ENCODE peak calls at places on chromosomes 13 and 19, in nine cellular contexts. One of them, this sample, is unnamed.

GRCh38 chr13:49584771-49585182 is 581 bp downstream of the RCBTB1 start:
- DNase-seq in left ventricle myocardium inferior: no peak
- DNase-seq in stimulated activated naive CD4-positive, alpha-beta T cell: no peak
- DNase-seq in glutamatergic neuron: no peak
- DNase-seq in DMS53: peak; percentile 35
- DNase-seq in T-helper 1 cell: no peak
- DNase-seq in NCI-H1092 treated with DMSO at 0.1 percent for 48 hours: no peak
- DNase-seq in AG20443: peak; percentile 14
- DNase-seq in M059J: peak; percentile 21
- DNase-seq in this sample: no peak

GRCh38 chr19:46629546-46630025 is 4.7 kb upstream of the PTGIR start:
- DNase-seq in left ventricle myocardium inferior: no peak
- DNase-seq in stimulated activated naive CD4-positive, alpha-beta T cell: no peak
- DNase-seq in glutamatergic neuron: no peak
- DNase-seq in DMS53: peak; percentile 19
- DNase-seq in T-helper 1 cell: no peak
- DNase-seq in NCI-H1092 treated with DMSO at 0.1 percent for 48 hours: no peak
- DNase-seq in AG20443: no peak
- DNase-seq in M059J: no peak
- DNase-seq in this sample: peak; percentile 60

GRCh38 chr19:35938282-35939224 is 2.4 kb downstream of the LRFN3 start:
- DNase-seq in left ventricle myocardium inferior: no peak
- DNase-seq in stimulated activated naive CD4-positive, alpha-beta T cell: no peak
- DNase-seq in glutamatergic neuron: no peak
- DNase-seq in DMS53: no peak
- DNase-seq in T-helper 1 cell: no peak
- DNase-seq in NCI-H1092 treated with DMSO at 0.1 percent for 48 hours: no peak
- DNase-seq in AG20443: no peak
- DNase-seq in M059J: no peak
- DNase-seq in this sample: no peak

GRCh38 chr13:110047511-110047910 is 259.4 kb downstream of the COL4A1 start:
- DNase-seq in left ventricle myocardium inferior: peak; percentile 81
- DNase-seq in stimulated activated naive CD4-positive, alpha-beta T cell: no peak
- DNase-seq in glutamatergic neuron: no peak
- DNase-seq in DMS53: peak; percentile 79
- DNase-seq in T-helper 1 cell: no peak
- DNase-seq in NCI-H1092 treated with DMSO at 0.1 percent for 48 hours: peak; percentile 99
- DNase-seq in AG20443: no peak
- DNase-seq in M059J: peak; percentile 86
- DNase-seq in this sample: peak; percentile 47

GRCh38 chr19:6752257-6753177 is 13.0 kb downstream of the TRIP10 start:
- DNase-seq in left ventricle myocardium inferior: no peak
- DNase-seq in stimulated activated naive CD4-positive, alpha-beta T cell: no peak
- DNase-seq in glutamatergic neuron: peak; percentile 32
- DNase-seq in DMS53: no peak
- DNase-seq in T-helper 1 cell: no peak
- DNase-seq in NCI-H1092 treated with DMSO at 0.1 percent for 48 hours: no peak
- DNase-seq in AG20443: no peak
- DNase-seq in M059J: no peak
- DNase-seq in this sample: peak; percentile 44

GRCh38 chr19:40348961-40349507 is 539 bp downstream of the PLD3 start:
- DNase-seq in left ventricle myocardium inferior: no peak
- DNase-seq in stimulated activated naive CD4-positive, alpha-beta T cell: no peak
- DNase-seq in glutamatergic neuron: no peak
- DNase-seq in DMS53: peak; percentile 78
- DNase-seq in T-helper 1 cell: peak; percentile 28
- DNase-seq in NCI-H1092 treated with DMSO at 0.1 percent for 48 hours: peak; percentile 20
- DNase-seq in AG20443: peak; percentile 70
- DNase-seq in M059J: peak; percentile 37
- DNase-seq in this sample: no peak

GRCh38 chr13:46345866-46346265 is 41.2 kb downstream of the RUBCNL start:
- DNase-seq in left ventricle myocardium inferior: no peak
- DNase-seq in stimulated activated naive CD4-positive, alpha-beta T cell: no peak
- DNase-seq in glutamatergic neuron: no peak
- DNase-seq in DMS53: no peak
- DNase-seq in T-helper 1 cell: no peak
- DNase-seq in NCI-H1092 treated with DMSO at 0.1 percent for 48 hours: no peak
- DNase-seq in AG20443: no peak
- DNase-seq in M059J: no peak
- DNase-seq in this sample: no peak

GRCh38 chr13:80211573-80211972 is 129.4 kb downstream of the SPRY2 start:
- DNase-seq in left ventricle myocardium inferior: no peak
- DNase-seq in stimulated activated naive CD4-positive, alpha-beta T cell: no peak
- DNase-seq in glutamatergic neuron: no peak
- DNase-seq in DMS53: no peak
- DNase-seq in T-helper 1 cell: no peak
- DNase-seq in NCI-H1092 treated with DMSO at 0.1 percent for 48 hours: no peak
- DNase-seq in AG20443: no peak
- DNase-seq in M059J: no peak
- DNase-seq in this sample: no peak

GRCh38 chr19:14473915-14474578 is 1.1 kb downstream of the PTGER1 start:
- DNase-seq in left ventricle myocardium inferior: no peak
- DNase-seq in stimulated activated naive CD4-positive, alpha-beta T cell: no peak
- DNase-seq in glutamatergic neuron: peak; percentile 61
- DNase-seq in DMS53: peak; percentile 83
- DNase-seq in T-helper 1 cell: no peak
- DNase-seq in NCI-H1092 treated with DMSO at 0.1 percent for 48 hours: no peak
- DNase-seq in AG20443: peak; percentile 53
- DNase-seq in M059J: peak; percentile 32
- DNase-seq in this sample: no peak

GRCh38 chr19:18774107-18774506 is 17.0 kb downstream of the COMP start:
- DNase-seq in left ventricle myocardium inferior: no peak
- DNase-seq in stimulated activated naive CD4-positive, alpha-beta T cell: no peak
- DNase-seq in glutamatergic neuron: no peak
- DNase-seq in DMS53: no peak
- DNase-seq in T-helper 1 cell: no peak
- DNase-seq in NCI-H1092 treated with DMSO at 0.1 percent for 48 hours: no peak
- DNase-seq in AG20443: no peak
- DNase-seq in M059J: no peak
- DNase-seq in this sample: no peak

GRCh38 chr13:67076378-67076777 is 153.8 kb downstream of the PCDH9 start:
- DNase-seq in left ventricle myocardium inferior: no peak
- DNase-seq in stimulated activated naive CD4-positive, alpha-beta T cell: no peak
- DNase-seq in glutamatergic neuron: no peak
- DNase-seq in DMS53: no peak
- DNase-seq in T-helper 1 cell: no peak
- DNase-seq in NCI-H1092 treated with DMSO at 0.1 percent for 48 hours: no peak
- DNase-seq in AG20443: no peak
- DNase-seq in M059J: no peak
- DNase-seq in this sample: no peak

GRCh38 chr13:38766799-38767198 is 79.9 kb downstream of the FREM2 start:
- DNase-seq in left ventricle myocardium inferior: no peak
- DNase-seq in stimulated activated naive CD4-positive, alpha-beta T cell: no peak
- DNase-seq in glutamatergic neuron: no peak
- DNase-seq in DMS53: no peak
- DNase-seq in T-helper 1 cell: no peak
- DNase-seq in NCI-H1092 treated with DMSO at 0.1 percent for 48 hours: no peak
- DNase-seq in AG20443: no peak
- DNase-seq in M059J: no peak
- DNase-seq in this sample: no peak

GRCh38 chr13:42575938-42576337 is 2.0 kb downstream of the TNFSF11 start:
- DNase-seq in left ventricle myocardium inferior: no peak
- DNase-seq in stimulated activated naive CD4-positive, alpha-beta T cell: no peak
- DNase-seq in glutamatergic neuron: no peak
- DNase-seq in DMS53: no peak
- DNase-seq in T-helper 1 cell: no peak
- DNase-seq in NCI-H1092 treated with DMSO at 0.1 percent for 48 hours: no peak
- DNase-seq in AG20443: no peak
- DNase-seq in M059J: no peak
- DNase-seq in this sample: no peak

GRCh38 chr13:99425485-99426341 is 75.6 kb upstream of the TM9SF2 start:
- DNase-seq in left ventricle myocardium inferior: peak; percentile 39
- DNase-seq in stimulated activated naive CD4-positive, alpha-beta T cell: peak; percentile 26
- DNase-seq in glutamatergic neuron: no peak
- DNase-seq in DMS53: peak; percentile 1
- DNase-seq in T-helper 1 cell: peak; percentile 53
- DNase-seq in NCI-H1092 treated with DMSO at 0.1 percent for 48 hours: no peak
- DNase-seq in AG20443: no peak
- DNase-seq in M059J: no peak
- DNase-seq in this sample: no peak

GRCh38 chr19:3644351-3645066 is 17.9 kb upstream of the CACTIN start:
- DNase-seq in left ventricle myocardium inferior: no peak
- DNase-seq in stimulated activated naive CD4-positive, alpha-beta T cell: no peak
- DNase-seq in glutamatergic neuron: no peak
- DNase-seq in DMS53: no peak
- DNase-seq in T-helper 1 cell: no peak
- DNase-seq in NCI-H1092 treated with DMSO at 0.1 percent for 48 hours: no peak
- DNase-seq in AG20443: no peak
- DNase-seq in M059J: peak; percentile 25
- DNase-seq in this sample: no peak

GRCh38 chr13:96178759-96179158 is 88.9 kb downstream of the HS6ST3 start:
- DNase-seq in left ventricle myocardium inferior: no peak
- DNase-seq in stimulated activated naive CD4-positive, alpha-beta T cell: no peak
- DNase-seq in glutamatergic neuron: no peak
- DNase-seq in DMS53: no peak
- DNase-seq in T-helper 1 cell: no peak
- DNase-seq in NCI-H1092 treated with DMSO at 0.1 percent for 48 hours: no peak
- DNase-seq in AG20443: no peak
- DNase-seq in M059J: no peak
- DNase-seq in this sample: no peak

GRCh38 chr19:33473644-33474305 is 47.8 kb downstream of the PEPD start:
- DNase-seq in left ventricle myocardium inferior: no peak
- DNase-seq in stimulated activated naive CD4-positive, alpha-beta T cell: no peak
- DNase-seq in glutamatergic neuron: no peak
- DNase-seq in DMS53: no peak
- DNase-seq in T-helper 1 cell: no peak
- DNase-seq in NCI-H1092 treated with DMSO at 0.1 percent for 48 hours: no peak
- DNase-seq in AG20443: peak; percentile 41
- DNase-seq in M059J: peak; percentile 82
- DNase-seq in this sample: no peak

This sample was measured in endothelial cell.